ENCODE peak calls at places on chromosomes 1 and 21, in ten cellular contexts. J is neural progenitor cell, T is adrenal gland, M is lower lobe of right lung, R is fibroblast of lung, S is hepatocyte, U is uterus, W is mucosa of descending colon, I is body of pancreas, C is A549. O is an unnamed sample. For H3K9me3, the result is how much of the 10 kb centered on the place peaks cover.

GRCh38 chr1:45535988-45536766 is 14.4 kb upstream of the AKR1A1 start:
- DNase-seq in M (no peak), C (no peak), J (no peak), W (no peak), R (no peak), I (no peak), S (no peak), T (no peak), U (no peak), O (no peak)

GRCh38 chr21:46317710-46318463 is 5.8 kb downstream of the C21orf58 start:
- DNase-seq in U (no peak), J (peak), T (no peak), W (peak), R (no peak), I (peak), M (no peak), S (peak), C (no peak), O (peak)

GRCh38 chr1:153795934-153796785 is 21.0 kb downstream of the SLC27A3 start:
- DNase-seq in J (no peak), C (no peak), U (no peak), S (no peak), R (no peak), M (no peak), I (no peak), W (peak), T (no peak), O (no peak)

GRCh38 chr1:214277704-214278635 is 3.0 kb upstream of the SMYD2 start:
- DNase-seq in C (no peak), W (no peak), I (no peak), U (no peak), M (no peak), S (no peak), J (no peak), T (no peak), R (peak), O (no peak)

GRCh38 chr1:78440381-78440793 is 50.4 kb upstream of the PTGFR start:
- DNase-seq in C (no peak), M (no peak), J (no peak), S (no peak), R (peak), I (no peak), W (no peak), U (no peak), T (no peak), O (no peak)

GRCh38 chr21:27024316-27024715 is 57.4 kb upstream of the ADAMTS5 start:
- DNase-seq in W (no peak), J (no peak), U (no peak), C (no peak), T (no peak), R (peak), I (no peak), M (no peak), S (no peak), O (no peak)

GRCh38 chr1:113042336-113043143 is 30.5 kb upstream of the LRIG2 start:
- DNase-seq in I (peak), R (peak), W (peak), J (peak), C (peak), S (peak), T (peak), M (peak), U (peak), O (peak)

GRCh38 chr1:155061381-155062150 is 2.0 kb upstream of the EFNA4 start:
- DNase-seq in J (peak), W (peak), T (peak), R (peak), S (peak), M (peak), C (peak), U (peak), I (peak), O (peak)

GRCh38 chr1:81554108-81554507 is 246.6 kb upstream of the ADGRL2 start:
- DNase-seq in T (no peak), J (no peak), I (no peak), S (no peak), W (no peak), R (no peak), M (no peak), C (no peak), U (no peak), O (no peak)

GRCh38 chr1:156704930-156705320 is 458 bp downstream of the CRABP2 start:
- DNase-seq in W (no peak), U (peak), J (peak), I (peak), M (peak), S (peak), R (peak), C (peak), T (peak), O (peak)

GRCh38 chr1:116345011-116345410 is 28.0 kb upstream of the ATP1A1 start:
- DNase-seq in S (no peak), R (no peak), U (no peak), J (no peak), W (no peak), M (no peak), I (no peak), C (no peak), T (no peak), O (no peak)

GRCh38 chr1:80164150-80164549 is 1157.6 kb upstream of the ADGRL4 start:
- DNase-seq in M (no peak), C (no peak), S (no peak), I (no peak), T (no peak), R (no peak), J (no peak), W (no peak), U (no peak), O (no peak)

GRCh38 chr1:187514110-187514509 is 685.4 kb downstream of the PLA2G4A start:
- DNase-seq in U (no peak), C (no peak), I (no peak), W (no peak), S (no peak), T (no peak), J (no peak), M (no peak), R (no peak), O (no peak)

GRCh38 chr1:181674617-181675016 is 191.3 kb downstream of the CACNA1E start:
- DNase-seq in M (no peak), I (no peak), T (no peak), C (no peak), U (no peak), W (no peak), R (no peak), S (no peak), J (no peak), O (no peak)

GRCh38 chr1:230139741-230140140 is 72.7 kb downstream of the GALNT2 start:
- DNase-seq in S (no peak), J (no peak), R (no peak), I (no peak), T (no peak), M (no peak), W (no peak), U (no peak), C (no peak), O (no peak)

GRCh38 chr1:6794164-6794563 is 8.9 kb downstream of the CAMTA1 start:
- DNase-seq in S (peak), J (peak), R (peak), I (no peak), W (no peak), T (no peak), C (peak), U (no peak), M (no peak), O (no peak)

GRCh38 chr1:151472852-151473731 is 13.8 kb upstream of the POGZ start:
- DNase-seq in U (peak), W (peak), R (peak), J (peak), S (peak), M (peak), I (peak), C (no peak), T (peak), O (peak)

GRCh38 chr1:71298633-71299032 is 217.8 kb upstream of the ZRANB2 start:
- DNase-seq in J (no peak), I (no peak), U (no peak), S (no peak), R (no peak), M (no peak), T (no peak), C (no peak), W (no peak), O (no peak)

GRCh38 chr1:20666804-20667203 is 5.6 kb upstream of the DDOST start:
- DNase-seq in M (no peak), C (peak), T (no peak), U (no peak), I (no peak), J (no peak), W (no peak), R (peak), S (no peak), O (no peak)

GRCh38 chr1:69863704-69864103 is 296.0 kb downstream of the LRRC7 start:
- DNase-seq in I (no peak), M (no peak), J (no peak), T (no peak), U (no peak), W (no peak), S (no peak), R (no peak), C (no peak), O (no peak)

GRCh38 chr1:94926915-94927404 is at the start of gene CNN3:
- DNase-seq in U (peak), C (peak), I (peak), M (peak), T (peak), R (peak), J (peak), W (peak), S (peak), O (peak)

DNA sequence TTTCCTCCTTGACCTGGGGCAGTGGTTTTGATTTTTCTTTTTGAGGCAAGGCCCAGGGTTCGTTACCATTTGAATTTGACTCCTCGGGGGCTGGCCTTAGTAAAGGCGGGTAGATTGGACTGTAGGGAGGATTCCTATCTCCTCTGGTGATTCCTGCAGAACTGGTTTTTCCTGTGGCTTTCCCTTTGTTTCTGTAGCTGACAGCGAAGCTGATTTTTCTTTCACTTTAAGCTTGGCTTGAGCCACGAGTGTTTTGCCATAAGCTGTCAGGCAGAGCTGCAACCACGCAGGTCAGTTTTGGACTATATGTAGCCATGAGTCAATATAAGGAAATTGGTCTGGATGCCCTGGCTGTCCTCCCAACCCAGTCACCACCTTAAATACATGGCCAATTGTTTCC is 28.7 kb upstream of the KCNJ15 start:
- DNase-seq in W (no peak), T (no peak), S (no peak), R (no peak), M (no peak), C (no peak), I (peak), J (no peak), U (no peak), O (no peak)
- H3K9me3 ChIP-seq in W (half or more), T (under half), S (under half), R (under half), M (half or more), C (half or more), I (under half), J (under half), U (under half), O (under half)

DNA sequence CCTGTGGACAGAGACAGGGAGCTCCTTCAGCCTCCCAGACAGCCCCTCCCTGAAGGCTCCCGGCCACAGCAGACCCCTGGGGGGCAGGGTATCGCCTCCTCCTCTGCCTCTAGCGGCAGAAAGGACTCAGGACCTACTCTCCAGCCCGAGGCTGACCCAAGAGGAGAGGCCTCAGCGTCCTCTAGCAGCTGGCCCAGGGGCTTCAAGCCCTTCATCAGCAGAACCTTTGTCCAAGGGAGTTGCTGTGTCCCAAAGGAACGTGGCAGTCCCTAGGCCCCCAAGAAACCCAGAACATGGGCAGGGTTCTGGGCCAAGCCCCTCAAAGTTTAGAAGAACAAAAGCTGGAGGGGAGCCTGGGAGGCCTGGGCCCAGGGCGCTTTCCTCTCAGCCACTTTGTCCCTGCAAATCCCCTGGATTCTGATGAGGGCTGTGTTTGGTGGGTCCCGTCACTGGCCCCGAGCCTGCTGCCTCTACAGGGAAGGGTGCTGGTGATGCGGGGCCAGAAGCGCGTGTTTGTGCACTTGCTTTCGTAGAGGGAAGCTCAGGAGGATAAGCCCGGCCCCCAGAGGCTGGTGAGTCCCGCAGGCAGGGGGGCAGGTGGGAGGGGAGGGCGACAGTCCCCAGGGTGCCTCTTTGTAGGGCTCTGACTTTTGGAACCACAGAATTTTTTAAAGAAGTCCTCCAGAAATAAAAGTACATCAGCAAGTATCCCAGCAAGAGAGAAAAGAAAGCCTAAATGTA is 13.3 kb downstream of the ITGB2 start:
- DNase-seq in R (no peak), M (no peak), J (no peak), U (no peak), C (no peak), S (no peak), T (no peak), I (no peak), W (no peak), O (no peak)
- TF ChIP-seq CTCF in R (no peak), M (no peak), J (peak), U (no peak), C (no peak), S (no peak), T (no peak), I (no peak), W (no peak), O (no peak)

DNA sequence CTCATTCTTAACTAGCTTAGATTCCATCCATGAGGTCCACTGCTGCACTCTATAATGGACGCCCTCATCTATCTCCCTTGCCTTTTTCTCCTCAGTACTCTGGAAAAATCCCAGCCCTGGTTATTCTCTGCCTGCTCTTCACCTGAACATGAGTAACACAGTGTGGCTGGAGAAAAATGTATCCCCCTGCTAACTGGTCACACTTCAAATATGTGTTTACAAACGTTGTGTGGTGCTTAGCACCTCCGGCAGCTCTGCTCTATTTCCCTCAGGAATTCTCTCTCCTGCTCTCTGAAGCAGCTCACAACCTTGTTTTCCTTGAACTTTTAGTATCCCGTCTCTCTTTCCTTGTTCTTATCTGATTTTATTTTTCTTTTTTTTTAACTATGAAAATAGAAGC is 4.1 kb downstream of the SCCPDH start:
- DNase-seq in T (no peak), S (no peak), R (peak), I (no peak), M (no peak), U (no peak), W (no peak), J (no peak), C (no peak), O (no peak)
- H3K9me3 ChIP-seq in T (under half), S (under half), R (under half), I (under half), M (under half), U (under half), W (under half), J (under half), C (under half), O (under half)

GRCh38 chr1:84672080-84672735 is 18.1 kb downstream of the SSX2IP start:
- DNase-seq in I (no peak), W (no peak), C (no peak), J (no peak), U (no peak), R (peak), S (no peak), T (no peak), M (no peak), O (no peak)

GRCh38 chr1:84675106-84675505 is 15.2 kb downstream of the SSX2IP start:
- DNase-seq in C (no peak), T (no peak), I (no peak), S (no peak), J (no peak), M (no peak), U (no peak), R (peak), W (no peak), O (no peak)

GRCh38 chr1:84675631-84676030 is 14.6 kb downstream of the SSX2IP start:
- DNase-seq in J (no peak), C (no peak), R (no peak), W (no peak), M (no peak), T (no peak), S (no peak), U (no peak), I (no peak), O (no peak)

GRCh38 chr1:84677415-84678099 is 12.7 kb downstream of the SSX2IP start:
- DNase-seq in M (no peak), W (no peak), T (no peak), C (no peak), S (no peak), J (no peak), U (no peak), R (no peak), I (no peak), O (no peak)

GRCh38 chr1:84674021-84674420 is 16.2 kb downstream of the SSX2IP start:
- DNase-seq in J (no peak), T (no peak), I (no peak), U (no peak), M (no peak), S (no peak), W (no peak), C (no peak), R (no peak), O (no peak)
- TF ChIP-seq CTCF in J (no peak), T (no peak), I (no peak), U (no peak), M (no peak), S (no peak), W (no peak), C (no peak), R (no peak), O (no peak)

DNA sequence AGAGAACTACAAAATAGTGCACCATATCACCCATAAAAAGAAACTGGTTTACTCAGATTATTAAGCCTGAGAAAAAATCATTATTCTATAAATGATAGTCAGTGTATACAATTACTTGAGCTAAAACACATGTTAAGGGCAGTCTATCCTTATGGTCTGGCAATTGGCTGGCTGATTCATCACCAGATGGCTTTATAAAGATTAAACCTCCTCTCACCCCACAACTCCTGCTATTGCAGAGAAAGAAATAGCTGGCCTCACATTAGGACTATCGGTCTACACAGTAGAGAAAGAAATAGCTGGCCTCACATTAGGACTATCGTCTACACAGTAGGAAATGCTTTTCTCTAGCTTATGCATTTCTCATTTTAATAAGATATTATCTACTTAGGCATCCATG is 21.2 kb downstream of the CEP170 start:
- DNase-seq in I (no peak), W (no peak), S (no peak), C (no peak), J (no peak), U (no peak), T (no peak), R (peak), M (no peak), O (no peak)
- H3K9me3 ChIP-seq in I (under half), W (under half), S (under half), C (under half), J (under half), U (under half), T (under half), R (under half), M (under half), O (under half)

GRCh38 chr21:31897311-31897710 is 24.5 kb downstream of the HUNK start:
- DNase-seq in I (no peak), T (no peak), U (peak), C (no peak), M (no peak), J (no peak), S (no peak), R (peak), W (no peak), O (no peak)

GRCh38 chr21:31898898-31899630 is 26.2 kb downstream of the HUNK start:
- DNase-seq in C (no peak), I (no peak), M (no peak), T (no peak), S (no peak), J (no peak), R (no peak), U (no peak), W (no peak), O (no peak)

GRCh38 chr21:31901342-31901741 is 28.5 kb downstream of the HUNK start:
- DNase-seq in W (no peak), J (no peak), U (no peak), C (no peak), I (peak), T (no peak), M (no peak), R (no peak), S (peak), O (no peak)

GRCh38 chr21:31902438-31902837 is 29.6 kb downstream of the HUNK start:
- DNase-seq in T (no peak), R (no peak), C (no peak), W (no peak), I (no peak), M (no peak), U (no peak), J (no peak), S (no peak), O (no peak)

GRCh38 chr21:31900121-31900895 is 27.5 kb downstream of the HUNK start:
- DNase-seq in W (peak), I (peak), U (no peak), S (peak), R (no peak), M (no peak), T (no peak), J (no peak), C (no peak), O (peak)
- TF ChIP-seq CTCF in W (no peak), I (peak), U (no peak), S (no peak), R (no peak), M (no peak), T (no peak), J (no peak), C (no peak), O (no peak)

DNA sequence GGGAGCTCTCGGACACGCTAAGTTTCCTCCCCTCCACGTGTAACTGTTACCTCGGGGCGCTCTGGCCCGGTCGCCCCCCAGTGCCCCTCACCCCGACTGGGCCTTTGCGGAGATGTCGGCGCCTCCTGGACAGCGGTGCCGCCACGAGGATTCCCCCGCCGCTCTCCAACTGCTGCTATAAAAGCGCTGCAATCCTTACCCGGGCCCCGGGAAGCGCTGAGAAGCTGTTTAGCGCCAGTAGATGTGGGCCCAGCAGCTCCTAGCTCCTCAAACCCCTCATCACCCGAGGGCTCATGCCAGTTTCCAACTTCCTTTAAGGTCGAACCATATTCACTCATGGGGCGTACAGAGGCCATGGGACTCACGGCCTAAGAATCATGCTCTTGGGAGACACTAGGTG is 361 bp upstream of the LMX1A start:
- DNase-seq in T (no peak), C (no peak), R (no peak), M (no peak), I (no peak), U (no peak), J (peak), S (no peak), W (no peak), O (no peak)
- H3K9me3 ChIP-seq in T (under half), C (under half), R (under half), M (under half), I (under half), U (under half), J (under half), S (under half), W (under half), O (under half)

O was measured in transverse colon.